ENCODE peak calls at places on chromosomes 12 and 14, in five cellular contexts. V, P, T, S and C are unnamed samples.

GRCh38 chr12:51798507-51798906 is 50.0 kb downstream of the FIGNL2 start:
- DNase-seq in V (no peak), P (no peak), T (no peak), S (no peak), C (no peak)

GRCh38 chr12:28202374-28203130 is 12.3 kb downstream of the CCDC91 start:
- DNase-seq in V (no peak), P (no peak), T (no peak), S (no peak), C (no peak)

GRCh38 chr14:103372552-103373304 is 12.5 kb upstream of the MARK3 start:
- DNase-seq in V (peak), P (no peak), T (no peak), S (peak), C (no peak)

GRCh38 chr14:100687386-100687785 is 39.3 kb upstream of the DLK1 start:
- DNase-seq in V (no peak), P (no peak), T (no peak), S (no peak), C (no peak)

GRCh38 chr14:69797573-69798338 is 715 bp upstream of the SLC10A1 start:
- DNase-seq in V (no peak), P (no peak), T (no peak), S (no peak), C (no peak)

GRCh38 chr12:26273811-26274210 is 78.4 kb downstream of the SSPN start:
- DNase-seq in V (no peak), P (no peak), T (no peak), S (no peak), C (no peak)

GRCh38 chr14:38992067-38992835 is 110.8 kb downstream of the SEC23A start:
- DNase-seq in V (no peak), P (no peak), T (no peak), S (no peak), C (no peak)

GRCh38 chr14:58783801-58784511 is 146.2 kb downstream of the DACT1 start:
- DNase-seq in V (no peak), P (no peak), T (no peak), S (no peak), C (no peak)

GRCh38 chr14:89926709-89927108 is 27.8 kb downstream of the EFCAB11 start:
- DNase-seq in V (no peak), P (no peak), T (no peak), S (no peak), C (no peak)

GRCh38 chr12:106495354-106495965 is 87.3 kb upstream of the RFX4 start:
- DNase-seq in V (no peak), P (no peak), T (no peak), S (no peak), C (no peak)

GRCh38 chr12:71533703-71534102 is 94.1 kb downstream of the LGR5 start:
- DNase-seq in V (no peak), P (no peak), T (no peak), S (no peak), C (no peak)

GRCh38 chr12:60174914-60175313 is 579.1 kb downstream of the SLC16A7 start:
- DNase-seq in V (no peak), P (no peak), T (no peak), S (no peak), C (no peak)